ENCODE peak calls at places on chromosomes 2 and 18, in nine cellular contexts. One of them, this sample, is unnamed.

GRCh38 chr18:9366126-9366714 is 31.6 kb downstream of the TWSG1 start:
- DNase-seq in naive B cell: no peak
- DNase-seq in NCI-H1048: no peak
- DNase-seq in AG20443: peak; percentile 71
- DNase-seq in NCI-H1694: peak; percentile 77
- DNase-seq in NCI-H1105 treated with DMSO at 0.1 percent for 48 hours: no peak
- DNase-seq in EL: peak; percentile 23
- DNase-seq in stimulated activated CD4-positive, alpha-beta T cell treated with anti-CD3 and anti-CD28 coated beads, Interleukin-1b, Interleukin-23, amount 100 ng/mL, for 48 hours: no peak
- DNase-seq in psoas muscle: no peak
- DNase-seq in this sample: peak; percentile 83

GRCh38 chr2:36371963-36372391 is 16.4 kb downstream of the CRIM1 start:
- DNase-seq in naive B cell: no peak
- DNase-seq in NCI-H1694: no peak
- DNase-seq in EL: peak; percentile 95
- DNase-seq in NCI-H1048: no peak
- DNase-seq in psoas muscle: no peak
- DNase-seq in stimulated activated CD4-positive, alpha-beta T cell treated with anti-CD3 and anti-CD28 coated beads, Interleukin-1b, Interleukin-23, amount 100 ng/mL, for 48 hours: no peak
- DNase-seq in AG20443: peak; percentile 67
- DNase-seq in NCI-H1105 treated with DMSO at 0.1 percent for 48 hours: no peak
- DNase-seq in this sample: no peak

GRCh38 chr18:32893915-32894314 is 121.1 kb upstream of the KLHL14 start:
- DNase-seq in naive B cell: no peak
- DNase-seq in NCI-H1105 treated with DMSO at 0.1 percent for 48 hours: no peak
- DNase-seq in NCI-H1048: no peak
- DNase-seq in stimulated activated CD4-positive, alpha-beta T cell treated with anti-CD3 and anti-CD28 coated beads, Interleukin-1b, Interleukin-23, amount 100 ng/mL, for 48 hours: no peak
- DNase-seq in psoas muscle: no peak
- DNase-seq in AG20443: no peak
- DNase-seq in NCI-H1694: no peak
- DNase-seq in EL: no peak
- DNase-seq in this sample: no peak

GRCh38 chr18:59420244-59420643 is 61.2 kb upstream of the LMAN1 start:
- DNase-seq in psoas muscle: no peak
- DNase-seq in NCI-H1048: no peak
- DNase-seq in NCI-H1694: no peak
- DNase-seq in naive B cell: no peak
- DNase-seq in EL: no peak
- DNase-seq in AG20443: no peak
- DNase-seq in stimulated activated CD4-positive, alpha-beta T cell treated with anti-CD3 and anti-CD28 coated beads, Interleukin-1b, Interleukin-23, amount 100 ng/mL, for 48 hours: no peak
- DNase-seq in NCI-H1105 treated with DMSO at 0.1 percent for 48 hours: no peak
- DNase-seq in this sample: no peak

GRCh38 chr2:45607701-45608100 is 3.4 kb downstream of the SRBD1 start:
- DNase-seq in AG20443: peak; percentile 15
- DNase-seq in EL: peak; percentile 38
- DNase-seq in NCI-H1048: no peak
- DNase-seq in psoas muscle: no peak
- DNase-seq in NCI-H1105 treated with DMSO at 0.1 percent for 48 hours: no peak
- DNase-seq in naive B cell: no peak
- DNase-seq in NCI-H1694: peak; percentile 14
- DNase-seq in stimulated activated CD4-positive, alpha-beta T cell treated with anti-CD3 and anti-CD28 coated beads, Interleukin-1b, Interleukin-23, amount 100 ng/mL, for 48 hours: no peak
- DNase-seq in this sample: no peak

GRCh38 chr2:189249901-189250300 is 70.3 kb upstream of the COL5A2 start:
- DNase-seq in psoas muscle: no peak
- DNase-seq in naive B cell: no peak
- DNase-seq in NCI-H1694: no peak
- DNase-seq in NCI-H1048: no peak
- DNase-seq in EL: no peak
- DNase-seq in NCI-H1105 treated with DMSO at 0.1 percent for 48 hours: no peak
- DNase-seq in AG20443: no peak
- DNase-seq in stimulated activated CD4-positive, alpha-beta T cell treated with anti-CD3 and anti-CD28 coated beads, Interleukin-1b, Interleukin-23, amount 100 ng/mL, for 48 hours: no peak
- DNase-seq in this sample: no peak

GRCh38 chr2:56630286-56630685 is 446.5 kb downstream of the CCDC85A start:
- DNase-seq in naive B cell: no peak
- DNase-seq in NCI-H1105 treated with DMSO at 0.1 percent for 48 hours: no peak
- DNase-seq in psoas muscle: no peak
- DNase-seq in NCI-H1694: no peak
- DNase-seq in stimulated activated CD4-positive, alpha-beta T cell treated with anti-CD3 and anti-CD28 coated beads, Interleukin-1b, Interleukin-23, amount 100 ng/mL, for 48 hours: no peak
- DNase-seq in EL: no peak
- DNase-seq in NCI-H1048: no peak
- DNase-seq in AG20443: no peak
- DNase-seq in this sample: no peak

GRCh38 chr2:98975611-98976010 is 39.6 kb upstream of the CRACDL start:
- DNase-seq in AG20443: no peak
- DNase-seq in EL: no peak
- DNase-seq in stimulated activated CD4-positive, alpha-beta T cell treated with anti-CD3 and anti-CD28 coated beads, Interleukin-1b, Interleukin-23, amount 100 ng/mL, for 48 hours: no peak
- DNase-seq in NCI-H1048: no peak
- DNase-seq in naive B cell: no peak
- DNase-seq in NCI-H1105 treated with DMSO at 0.1 percent for 48 hours: no peak
- DNase-seq in psoas muscle: no peak
- DNase-seq in NCI-H1694: no peak
- DNase-seq in this sample: no peak

GRCh38 chr2:204012081-204012653 is 75.6 kb downstream of the ICOS start:
- DNase-seq in EL: peak; percentile 30
- DNase-seq in psoas muscle: no peak
- DNase-seq in NCI-H1694: no peak
- DNase-seq in stimulated activated CD4-positive, alpha-beta T cell treated with anti-CD3 and anti-CD28 coated beads, Interleukin-1b, Interleukin-23, amount 100 ng/mL, for 48 hours: no peak
- DNase-seq in AG20443: no peak
- DNase-seq in naive B cell: no peak
- DNase-seq in NCI-H1048: no peak
- DNase-seq in NCI-H1105 treated with DMSO at 0.1 percent for 48 hours: peak; percentile 89
- DNase-seq in this sample: peak; percentile 74

GRCh38 chr2:177332041-177332991 is 60.3 kb upstream of the AGPS start:
- DNase-seq in naive B cell: peak; percentile 61
- DNase-seq in NCI-H1694: peak; percentile 47
- DNase-seq in NCI-H1105 treated with DMSO at 0.1 percent for 48 hours: peak; percentile 71
- DNase-seq in NCI-H1048: peak; percentile 75
- DNase-seq in EL: peak; percentile 74
- DNase-seq in AG20443: peak; percentile 78
- DNase-seq in psoas muscle: peak; percentile 54
- DNase-seq in stimulated activated CD4-positive, alpha-beta T cell treated with anti-CD3 and anti-CD28 coated beads, Interleukin-1b, Interleukin-23, amount 100 ng/mL, for 48 hours: peak; percentile 19
- DNase-seq in this sample: peak; percentile 83

GRCh38 chr2:77034460-77034859 is 487.7 kb downstream of the LRRTM4 start:
- DNase-seq in naive B cell: no peak
- DNase-seq in AG20443: no peak
- DNase-seq in EL: no peak
- DNase-seq in psoas muscle: no peak
- DNase-seq in NCI-H1105 treated with DMSO at 0.1 percent for 48 hours: no peak
- DNase-seq in NCI-H1048: no peak
- DNase-seq in NCI-H1694: no peak
- DNase-seq in stimulated activated CD4-positive, alpha-beta T cell treated with anti-CD3 and anti-CD28 coated beads, Interleukin-1b, Interleukin-23, amount 100 ng/mL, for 48 hours: no peak
- DNase-seq in this sample: no peak

GRCh38 chr2:106977707-106978106 is 91.7 kb upstream of the ST6GAL2 start:
- DNase-seq in NCI-H1105 treated with DMSO at 0.1 percent for 48 hours: no peak
- DNase-seq in NCI-H1694: no peak
- DNase-seq in stimulated activated CD4-positive, alpha-beta T cell treated with anti-CD3 and anti-CD28 coated beads, Interleukin-1b, Interleukin-23, amount 100 ng/mL, for 48 hours: no peak
- DNase-seq in naive B cell: no peak
- DNase-seq in AG20443: no peak
- DNase-seq in EL: no peak
- DNase-seq in psoas muscle: no peak
- DNase-seq in NCI-H1048: no peak
- DNase-seq in this sample: no peak

GRCh38 chr2:48065971-48066370 is 159.7 kb upstream of the FBXO11 start:
- DNase-seq in naive B cell: no peak
- DNase-seq in NCI-H1694: no peak
- DNase-seq in EL: no peak
- DNase-seq in stimulated activated CD4-positive, alpha-beta T cell treated with anti-CD3 and anti-CD28 coated beads, Interleukin-1b, Interleukin-23, amount 100 ng/mL, for 48 hours: no peak
- DNase-seq in psoas muscle: no peak
- DNase-seq in NCI-H1048: no peak
- DNase-seq in NCI-H1105 treated with DMSO at 0.1 percent for 48 hours: no peak
- DNase-seq in AG20443: no peak
- DNase-seq in this sample: no peak

GRCh38 chr2:99803846-99804245 is 314.0 kb upstream of the REV1 start:
- DNase-seq in naive B cell: no peak
- DNase-seq in psoas muscle: no peak
- DNase-seq in EL: peak; percentile 59
- DNase-seq in NCI-H1694: no peak
- DNase-seq in stimulated activated CD4-positive, alpha-beta T cell treated with anti-CD3 and anti-CD28 coated beads, Interleukin-1b, Interleukin-23, amount 100 ng/mL, for 48 hours: no peak
- DNase-seq in AG20443: no peak
- DNase-seq in NCI-H1048: no peak
- DNase-seq in NCI-H1105 treated with DMSO at 0.1 percent for 48 hours: no peak
- DNase-seq in this sample: no peak